ENCODE peak calls at places on chromosomes 16 and 17, in seven cellular contexts. Z is AG04450, V is astrocyte of the spinal cord, I is mesothelial cell of epicardium, N is fibroblast of mammary gland, F is pancreas, Y is A549. R is an unnamed sample.

GRCh38 chr17:45308016-45308365 is 8.8 kb downstream of the MAP3K14 start:
- DNase-seq in Z (no peak), V (no peak), I (no peak), N (no peak), F (no peak), Y (no peak), R (no peak)

GRCh38 chr17:79808763-79809529 is 12.1 kb upstream of the CBX8 start:
- DNase-seq in Z (no peak), V (no peak), I (no peak), N (no peak), F (peak), Y (peak), R (no peak)

GRCh38 chr16:50520451-50521245 is 27.5 kb upstream of the NKD1 start:
- DNase-seq in Z (no peak), V (no peak), I (no peak), N (no peak), F (no peak), Y (no peak), R (no peak)

GRCh38 chr17:72822358-72823023 is 270.0 kb downstream of the SLC39A11 start:
- DNase-seq in Z (no peak), V (no peak), I (no peak), N (no peak), F (no peak), Y (no peak), R (no peak)

GRCh38 chr17:35433075-35433894 is 985 bp upstream of the SLFN12 start:
- DNase-seq in Z (peak), V (peak), I (peak), N (peak), F (peak), Y (peak), R (peak)

GRCh38 chr16:48608871-48609452 is 1.0 kb downstream of the N4BP1 start:
- DNase-seq in Z (no peak), V (no peak), I (no peak), N (no peak), F (no peak), Y (no peak), R (no peak)

GRCh38 chr17:63529711-63530556 is 6.8 kb downstream of the KCNH6 start:
- DNase-seq in Z (no peak), V (no peak), I (no peak), N (no peak), F (no peak), Y (no peak), R (no peak)

GRCh38 chr17:36514856-36515255 is 19.8 kb downstream of the MYO19 start:
- DNase-seq in Z (no peak), V (no peak), I (no peak), N (no peak), F (no peak), Y (no peak), R (no peak)

GRCh38 chr16:75138636-75139035 is 9.7 kb upstream of the ZFP1 start:
- DNase-seq in Z (no peak), V (peak), I (no peak), N (peak), F (no peak), Y (no peak), R (no peak)

GRCh38 chr17:81665205-81666091 is 957 bp downstream of the OXLD1 start:
- DNase-seq in Z (no peak), V (no peak), I (no peak), N (peak), F (no peak), Y (peak), R (no peak)

GRCh38 chr17:82613283-82614094 is 34.8 kb downstream of the WDR45B start:
- DNase-seq in Z (no peak), V (no peak), I (no peak), N (no peak), F (no peak), Y (no peak), R (no peak)

GRCh38 chr17:43094129-43094834 is 30.9 kb downstream of the BRCA1 start:
- DNase-seq in Z (no peak), V (peak), I (no peak), N (peak), F (no peak), Y (no peak), R (peak)

GRCh38 chr17:55496094-55496881 is 15.0 kb downstream of the SMIM36 start:
- DNase-seq in Z (peak), V (peak), I (no peak), N (peak), F (no peak), Y (peak), R (peak)

GRCh38 chr16:67459066-67459857 is 21.7 kb downstream of the ATP6V0D1 start:
- DNase-seq in Z (no peak), V (no peak), I (no peak), N (no peak), F (peak), Y (no peak), R (no peak)

GRCh38 chr17:41735744-41736143 is 1.3 kb upstream of the HAP1 start:
- DNase-seq in Z (no peak), V (no peak), I (no peak), N (no peak), F (no peak), Y (no peak), R (no peak)

GRCh38 chr17:67784364-67785121 is 40.8 kb upstream of the BPTF start:
- DNase-seq in Z (no peak), V (no peak), I (no peak), N (no peak), F (no peak), Y (no peak), R (no peak)

GRCh38 chr16:54630284-54630967 is 300.2 kb upstream of the IRX5 start:
- DNase-seq in Z (no peak), V (no peak), I (no peak), N (peak), F (no peak), Y (no peak), R (peak)

GRCh38 chr17:11240041-11240801 is 792 bp upstream of the SHISA6 start:
- DNase-seq in Z (no peak), V (no peak), I (no peak), N (no peak), F (peak), Y (no peak), R (no peak)
- TF ChIP-seq CTCF in Z (no peak), V (no peak), I (no peak), N (no peak), F (no peak), Y (no peak), R (peak)

DNA sequence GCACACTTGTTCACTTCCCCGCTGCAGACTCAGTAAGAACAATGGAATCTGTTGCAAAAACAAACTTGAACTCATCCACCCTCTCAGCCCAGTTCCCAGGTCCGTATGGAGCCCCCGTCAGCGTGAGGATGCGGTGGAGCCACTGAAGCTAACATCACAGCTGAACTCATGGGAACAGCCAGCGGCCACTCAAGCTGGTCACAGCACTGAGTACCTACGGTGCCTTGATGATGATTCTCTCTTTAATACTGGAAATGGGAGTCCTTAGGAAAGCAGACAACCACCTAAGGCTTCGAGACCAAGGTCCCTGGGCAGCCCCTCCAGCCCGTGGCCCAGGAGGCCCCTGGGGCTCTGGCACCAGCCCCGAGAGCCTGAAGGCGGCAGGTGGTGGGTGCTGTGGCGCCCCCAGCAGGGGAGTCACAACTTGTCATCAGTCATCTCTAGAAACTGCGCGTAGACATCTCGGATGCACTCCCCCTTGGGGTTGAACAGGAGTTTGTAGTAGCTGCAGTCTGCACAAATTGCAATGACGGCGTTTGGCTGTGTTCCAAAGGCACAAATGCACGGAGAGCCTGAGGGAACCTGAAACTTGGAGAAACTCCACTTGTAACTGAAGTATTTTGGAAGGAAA is 31.0 kb upstream of the RHOT1 start:
- DNase-seq in Z (peak), V (peak), I (peak), N (peak), F (no peak), Y (peak), R (no peak)
- TF ChIP-seq CTCF in Z (peak), V (peak), I (peak), N (peak), F (no peak), Y (peak), R (peak)

DNA sequence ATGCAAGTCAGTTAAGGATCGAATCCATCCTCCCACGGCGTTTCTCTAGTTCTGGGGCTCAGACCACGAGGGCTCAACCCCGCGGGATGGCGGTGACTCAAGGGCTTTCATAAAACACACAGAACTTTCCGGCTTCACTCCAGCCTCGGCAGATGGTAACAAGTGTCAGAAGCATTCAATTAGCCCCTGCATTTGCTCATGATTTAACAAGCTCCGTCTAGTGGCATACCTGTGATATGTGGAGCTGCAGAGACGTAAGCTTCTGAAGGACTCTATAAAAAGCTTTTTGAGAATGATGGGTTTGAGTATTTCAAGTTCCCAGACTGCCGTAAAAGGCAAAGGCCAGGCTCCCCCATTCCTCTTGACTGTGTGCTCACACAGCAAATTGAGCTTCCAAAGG is 91.3 kb upstream of the SEC14L1 start:
- DNase-seq in Z (no peak), V (no peak), I (no peak), N (peak), F (no peak), Y (no peak), R (no peak)
- TF ChIP-seq CTCF in Z (no peak), V (no peak), I (no peak), N (no peak), F (no peak), Y (no peak), R (peak)

DNA sequence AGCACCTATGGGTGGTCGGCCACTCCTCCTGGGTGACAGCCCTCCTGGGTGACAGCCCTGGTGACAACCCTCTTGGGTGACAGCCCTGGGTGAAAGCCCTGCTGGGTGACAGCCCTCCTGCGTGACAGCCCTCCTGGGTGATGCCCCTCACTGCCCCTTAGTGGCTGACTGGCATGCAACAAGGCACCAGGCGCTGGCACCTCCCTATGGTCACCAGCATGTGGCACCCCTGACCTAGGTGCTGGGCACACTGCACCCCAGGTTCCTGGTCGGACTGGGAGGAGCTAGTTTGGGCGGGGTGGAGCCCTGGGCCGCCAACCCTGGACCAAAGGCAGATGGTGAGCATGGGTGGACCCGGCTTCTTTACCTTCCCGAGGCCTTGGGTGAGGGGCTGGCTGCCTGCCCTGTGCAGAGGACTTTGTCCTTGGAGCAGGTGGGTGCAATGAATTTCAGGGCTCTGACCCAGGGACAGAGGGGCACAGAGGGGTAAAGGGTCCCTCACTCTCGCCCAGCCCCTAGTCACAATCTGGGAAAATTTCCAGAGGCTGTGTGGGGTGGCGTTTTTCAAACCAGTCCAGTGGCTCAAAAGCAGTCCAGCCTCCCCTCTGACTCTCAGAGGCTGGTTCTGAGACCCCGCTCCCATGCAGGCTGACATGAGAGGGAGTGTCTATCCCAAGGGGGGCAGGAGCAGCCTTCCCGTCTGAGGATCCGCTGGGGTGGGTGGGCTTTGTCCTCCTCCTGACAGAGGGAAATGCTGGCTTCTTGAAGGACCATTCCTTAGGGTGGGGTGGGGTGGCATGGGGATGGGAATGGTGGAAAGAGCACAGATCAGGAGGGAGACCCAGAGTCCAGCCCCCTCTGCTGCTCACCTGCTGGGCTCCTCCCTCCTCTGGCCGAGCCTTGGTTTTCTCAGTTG is 25.9 kb upstream of the TNFRSF13B start:
- DNase-seq in Z (no peak), V (no peak), I (no peak), N (peak), F (no peak), Y (peak), R (no peak)
- TF ChIP-seq CTCF in Z (peak), V (no peak), I (no peak), N (peak), F (no peak), Y (peak), R (peak)

GRCh38 chr17:31058958-31059357 is 35.8 kb upstream of the NF1 start:
- DNase-seq in Z (no peak), V (no peak), I (no peak), N (no peak), F (no peak), Y (no peak), R (no peak)

GRCh38 chr17:31060814-31061550 is 33.8 kb upstream of the NF1 start:
- DNase-seq in Z (no peak), V (no peak), I (no peak), N (no peak), F (no peak), Y (no peak), R (no peak)

GRCh38 chr17:31064707-31065106 is 30.1 kb upstream of the NF1 start:
- DNase-seq in Z (no peak), V (no peak), I (no peak), N (no peak), F (no peak), Y (no peak), R (peak)

DNA sequence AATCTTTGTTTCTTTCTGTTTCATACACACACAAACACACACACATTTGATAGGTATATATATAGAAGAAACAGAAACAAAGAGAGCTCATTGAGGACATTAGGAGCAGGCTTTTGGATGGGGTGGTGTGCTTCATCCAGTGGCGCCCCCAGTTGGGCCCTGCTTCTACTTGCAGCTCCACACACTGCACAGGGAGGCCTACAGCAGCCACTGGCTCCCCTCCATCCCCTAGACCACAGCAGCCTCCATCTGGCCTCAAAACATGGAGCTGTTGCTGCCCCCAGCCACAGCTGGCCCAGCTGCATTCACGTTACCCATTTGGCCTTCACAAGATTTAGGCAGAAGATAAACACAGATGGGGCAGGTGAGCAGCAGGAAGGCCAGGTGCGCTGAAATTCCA is 33.1 kb upstream of the NF1 start:
- DNase-seq in Z (no peak), V (no peak), I (no peak), N (peak), F (no peak), Y (peak), R (no peak)
- TF ChIP-seq CTCF in Z (peak), V (peak), I (no peak), N (peak), F (no peak), Y (no peak), R (peak)

DNA sequence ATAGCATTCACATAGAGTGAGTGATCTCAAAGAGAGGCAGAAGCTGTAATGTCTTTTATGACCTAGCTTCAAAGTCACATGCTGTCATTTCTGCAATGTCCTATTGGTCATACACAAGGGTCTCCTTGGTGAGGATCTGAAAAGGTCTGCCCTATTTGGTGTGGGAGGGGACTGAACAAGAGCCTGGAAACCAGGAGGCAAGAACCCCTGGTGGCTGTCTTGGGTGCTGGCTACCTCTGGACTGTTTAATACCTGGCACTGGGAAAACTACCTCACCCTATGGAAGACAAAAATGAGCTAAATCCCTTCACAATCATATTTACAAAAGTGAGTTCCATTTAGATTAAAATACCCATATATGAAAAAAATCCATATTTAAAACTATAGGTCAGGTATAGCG is 9.0 kb downstream of the KCTD13 start:
- DNase-seq in Z (no peak), V (no peak), I (no peak), N (no peak), F (no peak), Y (no peak), R (no peak)
- TF ChIP-seq CTCF in Z (no peak), V (no peak), I (no peak), N (no peak), F (no peak), Y (no peak), R (peak)

GRCh38 chr17:7782237-7782636 is 51.8 kb upstream of the KDM6B start:
- DNase-seq in Z (peak), V (peak), I (no peak), N (peak), F (no peak), Y (peak), R (peak)
- TF ChIP-seq CTCF in Z (peak), V (peak), I (no peak), N (peak), F (no peak), Y (peak), R (peak)

DNA sequence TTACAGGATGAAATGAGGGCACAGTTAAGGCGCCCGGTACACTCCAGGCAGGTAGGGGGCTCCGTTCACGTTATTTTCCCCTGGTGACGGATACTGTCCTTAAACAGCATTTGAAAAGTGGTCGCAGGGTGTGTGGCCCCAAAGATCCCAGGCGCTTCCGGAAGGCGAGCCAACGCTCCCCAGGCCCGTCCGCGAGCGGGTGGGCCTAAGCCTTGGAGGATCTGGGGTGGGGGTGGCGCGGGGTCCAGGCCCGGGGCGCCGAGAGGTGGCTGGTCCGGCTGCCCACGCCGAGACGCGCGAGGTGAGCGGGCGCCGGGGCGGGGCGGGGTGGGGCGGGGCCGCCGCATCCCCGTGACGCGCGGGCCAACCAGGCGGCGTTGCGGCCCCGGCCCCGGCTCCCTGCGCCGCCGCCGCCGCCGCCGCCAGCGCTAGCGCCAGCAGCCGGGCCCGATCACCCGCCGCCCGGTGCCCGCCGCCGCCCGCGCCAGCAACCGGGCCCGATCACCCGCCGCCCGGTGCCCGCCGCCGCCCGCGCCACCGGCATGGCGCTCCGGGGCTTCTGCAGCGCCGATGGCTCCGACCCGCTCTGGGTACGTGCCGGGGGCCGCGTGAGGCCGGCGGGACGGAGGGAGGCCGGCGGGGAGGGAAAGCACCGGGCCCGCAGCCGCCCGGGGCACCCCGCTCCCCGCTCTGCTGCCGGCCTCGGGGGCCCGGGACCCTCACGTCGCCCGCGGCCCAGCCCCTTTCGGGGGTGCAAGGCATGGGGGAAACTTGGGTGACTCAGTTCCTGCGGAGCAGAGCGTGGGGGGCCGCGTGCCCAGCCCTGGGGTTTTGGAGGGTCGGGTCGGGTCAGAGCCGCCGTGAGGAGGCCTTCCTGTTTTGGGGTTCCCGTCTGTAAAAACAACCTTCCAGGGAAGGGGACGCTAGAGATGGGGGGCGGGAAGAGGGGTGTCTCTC is at the start of gene ABCC1:
- DNase-seq in Z (no peak), V (no peak), I (peak), N (no peak), F (peak), Y (peak), R (no peak)
- TF ChIP-seq CTCF in Z (no peak), V (no peak), I (no peak), N (no peak), F (no peak), Y (peak), R (peak)

GRCh38 chr17:69625449-69625848 is 211.0 kb downstream of the MAP2K6 start:
- DNase-seq in Z (no peak), V (no peak), I (no peak), N (no peak), F (no peak), Y (no peak), R (no peak)
- TF ChIP-seq CTCF in Z (no peak), V (no peak), I (no peak), N (no peak), F (no peak), Y (no peak), R (no peak)

R was measured in foreskin keratinocyte.